ENCODE peak calls at places on chromosomes 2 and 18, in four cellular contexts. One of them, this sample, is unnamed.

GRCh38 chr2:45675130-45675812 is 23.8 kb downstream of the PRKCE start:
- DNase-seq in IMR-90: no peak
- DNase-seq in OCI-LY7: no peak
- DNase-seq in HepG2: no peak
- DNase-seq in this sample: no peak

GRCh38 chr18:46321954-46322353 is 217.8 kb downstream of the HAUS1 start:
- DNase-seq in HepG2: no peak
- DNase-seq in OCI-LY7: no peak
- DNase-seq in IMR-90: no peak
- DNase-seq in this sample: no peak

GRCh38 chr2:195017890-195018289 is 639.1 kb upstream of the SLC39A10 start:
- DNase-seq in IMR-90: no peak
- DNase-seq in OCI-LY7: no peak
- DNase-seq in HepG2: no peak
- DNase-seq in this sample: no peak

GRCh38 chr18:46226461-46226860 is 122.3 kb downstream of the HAUS1 start:
- DNase-seq in HepG2: no peak
- DNase-seq in IMR-90: peak
- DNase-seq in OCI-LY7: no peak
- DNase-seq in this sample: no peak

GRCh38 chr18:74196220-74197119 is 48.1 kb downstream of the TIMM21 start:
- DNase-seq in OCI-LY7: peak
- DNase-seq in HepG2: peak
- DNase-seq in IMR-90: peak
- DNase-seq in this sample: peak

GRCh38 chr2:226855766-226856165 is 19.9 kb downstream of the RHBDD1 start:
- DNase-seq in HepG2: no peak
- DNase-seq in OCI-LY7: no peak
- DNase-seq in IMR-90: no peak
- DNase-seq in this sample: no peak

GRCh38 chr2:143688815-143689214 is 559.6 kb downstream of the ARHGAP15 start:
- DNase-seq in OCI-LY7: no peak
- DNase-seq in HepG2: no peak
- DNase-seq in IMR-90: no peak
- DNase-seq in this sample: no peak

GRCh38 chr2:26875083-26875634 is 27.2 kb downstream of the DPYSL5 start:
- DNase-seq in IMR-90: no peak
- DNase-seq in HepG2: no peak
- DNase-seq in OCI-LY7: no peak
- DNase-seq in this sample: no peak

GRCh38 chr2:199470672-199471442 is 13.1 kb upstream of the SATB2 start:
- DNase-seq in OCI-LY7: no peak
- DNase-seq in HepG2: no peak
- DNase-seq in IMR-90: no peak
- DNase-seq in this sample: no peak

GRCh38 chr2:102826904-102827303 is 65.1 kb downstream of the TMEM182 start:
- DNase-seq in OCI-LY7: no peak
- DNase-seq in IMR-90: peak
- DNase-seq in HepG2: no peak
- DNase-seq in this sample: peak

GRCh38 chr2:197212344-197213262 is 98.0 kb downstream of the ANKRD44 start:
- DNase-seq in OCI-LY7: peak
- DNase-seq in IMR-90: peak
- DNase-seq in HepG2: no peak
- DNase-seq in this sample: no peak

GRCh38 chr2:16821696-16822095 is 156.1 kb upstream of the CYRIA start:
- DNase-seq in IMR-90: no peak
- DNase-seq in OCI-LY7: no peak
- DNase-seq in HepG2: no peak
- DNase-seq in this sample: no peak

GRCh38 chr18:51211552-51211951 is 14.1 kb upstream of the MEX3C start:
- DNase-seq in IMR-90: peak
- DNase-seq in HepG2: peak
- DNase-seq in OCI-LY7: no peak
- DNase-seq in this sample: no peak

GRCh38 chr2:173657996-173658717 is 303.5 kb downstream of the CDCA7 start:
- DNase-seq in OCI-LY7: no peak
- DNase-seq in IMR-90: peak
- DNase-seq in HepG2: peak
- DNase-seq in this sample: no peak

GRCh38 chr2:234670052-234670451 is 173.2 kb upstream of the ARL4C start:
- DNase-seq in IMR-90: peak
- DNase-seq in HepG2: no peak
- DNase-seq in OCI-LY7: no peak
- DNase-seq in this sample: no peak

GRCh38 chr18:28626757-28627156 is 449.8 kb upstream of the CDH2 start:
- DNase-seq in OCI-LY7: no peak
- DNase-seq in IMR-90: no peak
- DNase-seq in HepG2: no peak
- DNase-seq in this sample: no peak

GRCh38 chr18:25005602-25006375 is 346.2 kb downstream of the ZNF521 start:
- DNase-seq in HepG2: no peak
- DNase-seq in IMR-90: peak
- DNase-seq in OCI-LY7: no peak
- DNase-seq in this sample: no peak

GRCh38 chr2:177244244-177244771 is 20.2 kb downstream of the NFE2L2 start:
- DNase-seq in OCI-LY7: no peak
- DNase-seq in IMR-90: no peak
- DNase-seq in HepG2: no peak
- DNase-seq in this sample: no peak

GRCh38 chr2:24287171-24287570 is 73.2 kb downstream of the ITSN2 start:
- DNase-seq in HepG2: no peak
- DNase-seq in IMR-90: no peak
- DNase-seq in OCI-LY7: no peak
- DNase-seq in this sample: no peak

GRCh38 chr2:41598161-41598894 is 449.5 kb upstream of the PKDCC start:
- DNase-seq in IMR-90: no peak
- DNase-seq in OCI-LY7: no peak
- DNase-seq in HepG2: no peak
- DNase-seq in this sample: no peak
- H3K4me3 ChIP-seq in IMR-90: no peak
- H3K4me3 ChIP-seq in OCI-LY7: no peak
- H3K4me3 ChIP-seq in HepG2: no peak
- H3K4me3 ChIP-seq in this sample: no peak

DNA sequence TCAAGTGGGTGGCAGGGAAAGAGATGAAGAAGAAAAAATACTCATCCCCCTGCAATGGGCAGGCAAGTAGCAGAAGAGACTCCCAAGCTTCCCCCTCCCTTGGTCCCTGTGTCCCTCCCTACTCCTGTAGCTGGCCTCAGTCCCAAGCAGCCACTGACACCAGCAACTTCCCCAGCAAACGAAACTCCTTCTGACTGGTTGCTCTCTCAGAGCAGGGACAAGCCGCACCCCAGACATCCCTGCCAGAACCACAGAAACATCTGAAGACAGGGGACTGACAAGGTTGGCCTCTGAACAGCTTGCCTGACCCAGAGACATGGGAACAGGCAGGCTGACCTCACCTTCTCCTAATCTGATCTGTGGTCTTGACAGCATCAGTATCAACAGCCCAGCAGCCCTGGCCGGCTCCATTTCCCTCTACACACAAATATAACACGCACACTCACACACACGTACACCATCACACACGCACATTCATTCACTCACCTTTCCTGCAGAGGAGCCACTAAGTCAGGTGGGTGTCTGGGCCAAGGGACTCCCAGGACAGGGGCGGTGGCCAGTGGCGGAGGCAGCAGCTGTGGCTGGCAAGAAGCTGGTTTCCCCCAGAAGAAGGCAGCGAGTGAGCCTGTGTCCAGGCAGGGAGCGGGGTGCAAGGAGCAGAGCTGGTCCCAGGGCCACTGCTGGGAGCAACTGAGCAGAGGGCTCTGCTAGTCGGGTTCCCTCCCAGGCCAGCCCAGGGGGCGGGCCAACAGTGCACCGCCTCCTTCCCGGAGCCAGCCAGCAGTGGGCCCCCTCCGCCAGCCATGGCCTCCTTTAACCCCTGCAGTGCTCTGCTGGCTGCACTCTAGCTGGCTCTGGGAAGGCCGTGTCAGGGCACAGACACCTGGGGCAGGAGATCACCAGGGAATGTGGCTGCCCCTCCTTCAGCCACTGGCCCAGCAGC is 59.1 kb downstream of the TNS1 start:
- DNase-seq in IMR-90: peak
- DNase-seq in HepG2: peak
- DNase-seq in OCI-LY7: no peak
- DNase-seq in this sample: peak
- H2AFZ ChIP-seq in IMR-90: peak
- H2AFZ ChIP-seq in HepG2: no peak
- H2AFZ ChIP-seq in OCI-LY7: no peak
- H2AFZ ChIP-seq in this sample: no peak

GRCh38 chr2:231923951-231924888 is 2.0 kb downstream of the NPPC start:
- DNase-seq in IMR-90: no peak
- DNase-seq in OCI-LY7: no peak
- DNase-seq in HepG2: no peak
- DNase-seq in this sample: no peak
- H3K4me3 ChIP-seq in IMR-90: no peak
- H3K4me3 ChIP-seq in OCI-LY7: no peak
- H3K4me3 ChIP-seq in HepG2: peak
- H3K4me3 ChIP-seq in this sample: no peak

DNA sequence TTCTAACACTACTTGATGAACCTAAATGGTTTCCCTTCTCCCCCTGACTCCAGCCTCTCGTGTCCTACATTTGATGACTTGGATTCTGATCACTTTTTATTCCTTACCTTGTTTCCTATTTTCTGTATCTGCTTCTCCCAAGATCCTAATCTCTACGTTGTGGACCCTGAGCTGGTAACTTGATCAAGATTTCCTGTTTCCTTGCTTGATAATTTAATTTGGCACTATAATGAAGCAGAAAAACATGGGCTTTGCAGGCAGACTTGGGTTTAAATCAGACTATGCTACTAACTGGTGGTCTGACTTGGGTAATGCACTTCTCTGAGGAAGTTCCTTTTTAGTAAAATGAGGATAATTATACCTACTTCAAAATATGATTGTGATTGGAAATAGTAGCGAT is 11.7 kb upstream of the FBXO11 start:
- DNase-seq in IMR-90: no peak
- DNase-seq in OCI-LY7: no peak
- DNase-seq in HepG2: no peak
- DNase-seq in this sample: no peak
- H2AFZ ChIP-seq in IMR-90: no peak
- H2AFZ ChIP-seq in OCI-LY7: no peak
- H2AFZ ChIP-seq in HepG2: no peak
- H2AFZ ChIP-seq in this sample: no peak

GRCh38 chr2:107729456-107729855 is 97.2 kb upstream of the RGPD4 start:
- DNase-seq in OCI-LY7: no peak
- DNase-seq in IMR-90: no peak
- DNase-seq in HepG2: no peak
- DNase-seq in this sample: no peak
- H3K4me3 ChIP-seq in OCI-LY7: no peak
- H3K4me3 ChIP-seq in IMR-90: no peak
- H3K4me3 ChIP-seq in HepG2: no peak
- H3K4me3 ChIP-seq in this sample: no peak

GRCh38 chr2:44295636-44296359 is 20.5 kb downstream of the SLC3A1 start:
- DNase-seq in OCI-LY7: peak
- DNase-seq in HepG2: peak
- DNase-seq in IMR-90: no peak
- DNase-seq in this sample: peak
- H2AFZ ChIP-seq in OCI-LY7: peak
- H2AFZ ChIP-seq in HepG2: no peak
- H2AFZ ChIP-seq in IMR-90: no peak
- H2AFZ ChIP-seq in this sample: no peak

DNA sequence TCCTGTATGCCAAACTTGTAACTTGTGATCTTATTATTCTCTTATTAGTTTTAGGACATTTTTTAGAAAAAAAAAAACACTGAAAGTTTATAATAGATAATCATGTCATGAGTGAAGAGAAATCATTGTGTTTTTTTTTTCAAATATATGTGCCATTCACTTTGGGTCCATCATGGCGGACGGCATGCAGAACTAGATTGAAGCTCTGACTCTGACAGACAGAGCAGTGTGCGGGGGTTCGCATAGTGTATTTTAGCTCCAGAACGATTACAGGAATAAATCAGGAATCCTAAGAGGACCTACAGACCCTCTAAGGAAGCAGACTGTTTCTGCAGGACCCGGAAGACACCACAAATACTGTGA is 484.4 kb upstream of the REG3G start:
- DNase-seq in HepG2: peak
- DNase-seq in OCI-LY7: no peak
- DNase-seq in IMR-90: no peak
- DNase-seq in this sample: no peak
- H3K4me3 ChIP-seq in HepG2: peak
- H3K4me3 ChIP-seq in OCI-LY7: no peak
- H3K4me3 ChIP-seq in IMR-90: no peak
- H3K4me3 ChIP-seq in this sample: no peak

This sample was measured in Karpas-422.